ENCODE peak calls at places on chromosomes 7 and 10, in eight cellular contexts. G is skeletal muscle cell; L is NCI-H460; K is WTC11; W is central memory CD4-positive, alpha-beta T cell; B is left cardiac atrium; O is mammary epithelial cell; H is fibroblast of the conjunctiva. V is an unnamed sample.

GRCh38 chr7:128152721-128153120 is 88.4 kb upstream of the LEP start:
- DNase-seq in B (no peak), G (no peak), K (no peak), O (no peak), H (no peak), W (no peak), L (no peak), V (no peak)

GRCh38 chr10:80492875-80493413 is 38.8 kb downstream of the TSPAN14 start:
- DNase-seq in H (no peak), B (no peak), L (no peak), O (no peak), G (no peak), K (no peak), W (no peak), V (no peak)

GRCh38 chr10:78648256-78648860 is 420.4 kb upstream of the ZMIZ1 start:
- DNase-seq in L (no peak), G (no peak), B (no peak), H (no peak), K (no peak), W (no peak), O (no peak), V (no peak)

GRCh38 chr10:94546058-94546595 is 539 bp downstream of the HELLS start:
- DNase-seq in B (no peak), L (no peak), K (no peak), W (no peak), G (no peak), H (no peak), O (peak), V (peak)

GRCh38 chr10:96651998-96652431 is 65.2 kb upstream of the TM9SF3 start:
- DNase-seq in H (no peak), K (no peak), B (no peak), O (no peak), G (no peak), L (no peak), W (peak), V (no peak)

GRCh38 chr7:473211-473734 is 46.4 kb downstream of the PDGFA start:
- DNase-seq in O (no peak), B (peak), L (no peak), K (peak), W (no peak), G (no peak), H (no peak), V (no peak)

GRCh38 chr7:8274589-8274988 is 12.6 kb upstream of the ICA1 start:
- DNase-seq in O (peak), W (no peak), H (no peak), B (no peak), K (no peak), G (no peak), L (no peak), V (no peak)

GRCh38 chr10:73493781-73494180 is 2.0 kb downstream of the PPP3CB start:
- DNase-seq in G (peak), L (peak), B (no peak), K (no peak), O (peak), H (peak), W (no peak), V (no peak)

GRCh38 chr7:100801833-100802568 is 25.3 kb downstream of the EPHB4 start:
- DNase-seq in H (peak), K (no peak), L (peak), O (peak), W (no peak), B (peak), G (peak), V (no peak)

GRCh38 chr7:2711895-2712675 is 24.1 kb downstream of the AMZ1 start:
- DNase-seq in B (no peak), H (no peak), L (no peak), O (no peak), K (no peak), W (no peak), G (no peak), V (peak)

GRCh38 chr7:105985250-105985649 is 22.2 kb downstream of the CDHR3 start:
- DNase-seq in O (no peak), K (no peak), W (no peak), B (no peak), H (no peak), L (no peak), G (no peak), V (no peak)